ENCODE peak calls at places on chromosomes 4 and X, in four cellular contexts. L is left lung, T is fibroblast of pulmonary artery, F is fibroblast of lung. G is an unnamed sample.

GRCh38 chr4:151905197-151905596 is 144.4 kb upstream of the GATB start:
- DNase-seq in F (no peak), T (no peak), L (no peak), G (no peak)

GRCh38 chr4:145488310-145488709 is 6.7 kb downstream of the SMAD1 start:
- DNase-seq in T (no peak), L (no peak), F (no peak), G (no peak)

GRCh38 chrX:40434947-40435346 is 145.8 kb upstream of the ATP6AP2 start:
- DNase-seq in F (peak), L (no peak), T (peak), G (no peak)

GRCh38 chr4:118280501-118281218 is 72.1 kb downstream of the PRSS12 start:
- DNase-seq in L (no peak), T (peak), F (peak), G (peak)

GRCh38 chr4:2793920-2794706 is 1.2 kb downstream of the SH3BP2 start:
- DNase-seq in F (no peak), L (peak), T (peak), G (peak)

GRCh38 chrX:68114573-68115199 is 318.6 kb downstream of the OPHN1 start:
- DNase-seq in T (peak), L (no peak), F (peak), G (peak)

GRCh38 chr4:40212674-40213504 is 16.1 kb downstream of the RHOH start:
- DNase-seq in L (no peak), F (peak), T (no peak), G (no peak)

GRCh38 chr4:4789462-4789861 is 70.0 kb upstream of the MSX1 start:
- DNase-seq in L (no peak), F (no peak), T (no peak), G (no peak)

GRCh38 chr4:85603437-85604336 is 128.7 kb downstream of the ARHGAP24 start:
- DNase-seq in L (no peak), F (peak), T (peak), G (peak)

GRCh38 chr4:110902500-110902899 is 279.6 kb upstream of the PITX2 start:
- DNase-seq in L (no peak), F (peak), T (no peak), G (no peak)

GRCh38 chr4:13484749-13485345 is 707 bp upstream of the RAB28 start:
- DNase-seq in L (no peak), F (peak), T (peak), G (no peak)

DNA sequence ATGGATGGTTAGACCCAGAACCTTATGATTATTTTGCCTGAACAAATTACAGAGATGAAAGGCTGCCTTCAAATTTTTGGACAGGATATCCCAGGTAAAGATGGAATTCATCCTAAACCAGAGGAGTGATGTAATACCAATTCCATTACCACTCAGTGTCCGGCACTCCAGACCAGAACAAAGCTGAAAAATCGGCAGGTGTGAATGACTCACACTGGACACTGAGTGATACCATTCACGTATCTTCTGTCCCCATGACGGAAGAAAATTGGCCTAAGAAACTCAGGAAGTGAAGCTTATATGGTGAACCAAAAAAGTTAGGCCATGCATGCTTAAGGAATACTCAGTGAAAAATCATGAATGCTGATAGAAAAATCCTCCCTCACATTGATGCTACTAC is 34.5 kb downstream of the PALLD start:
- DNase-seq in F (peak), L (no peak), T (no peak), G (no peak)
- H3K4me3 ChIP-seq in F (no peak), L (no peak), T (no peak), G (no peak)

GRCh38 chr4:158895797-158896442 is 127.1 kb downstream of the FNIP2 start:
- DNase-seq in L (no peak), F (peak), T (peak), G (peak)
- TF ChIP-seq CTCF in L (no peak), F (no peak), T (peak), G (no peak)

GRCh38 chrX:86148594-86148993 is 343 bp downstream of the DACH2 start:
- DNase-seq in F (no peak), L (no peak), T (no peak), G (no peak)
- H3K4me3 ChIP-seq in F (peak), L (peak), T (peak), G (peak)

DNA sequence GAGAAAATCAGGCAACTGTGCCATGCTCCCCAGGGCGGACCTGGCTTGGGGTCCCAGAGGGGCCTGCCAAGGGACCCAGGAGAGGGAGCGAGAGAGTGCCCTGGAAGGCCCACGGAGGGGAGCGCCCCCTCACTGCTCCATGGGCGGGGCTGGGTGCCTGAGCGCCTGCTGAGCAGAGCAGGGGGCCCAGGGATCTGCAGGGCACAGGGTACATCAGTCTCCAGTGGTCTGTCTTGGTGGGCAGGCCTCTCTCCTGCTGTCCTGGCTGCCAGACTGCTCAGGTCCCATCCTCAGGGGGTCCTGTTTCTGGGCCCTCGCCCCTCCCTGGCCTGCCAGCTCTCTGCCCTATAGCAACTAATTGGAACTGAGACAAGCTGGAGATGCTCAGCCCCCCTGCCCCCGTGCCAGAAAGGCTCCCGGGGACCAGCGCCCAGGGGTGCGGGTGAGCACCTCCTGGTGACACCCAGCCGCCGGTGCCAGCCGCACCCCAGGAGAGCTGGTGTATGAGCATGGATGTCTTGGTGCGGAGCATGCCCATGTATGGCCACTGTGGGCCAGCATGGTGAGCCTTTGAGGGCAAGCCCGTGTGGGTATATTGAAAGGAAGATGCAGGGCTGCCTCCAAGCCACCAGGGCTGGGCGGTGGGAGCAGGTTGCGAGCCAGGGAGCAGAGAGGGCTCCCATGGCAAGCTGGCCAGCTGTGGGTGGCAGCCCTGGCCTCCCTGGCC is 1.3 kb downstream of the BGN start:
- DNase-seq in L (no peak), T (no peak), F (no peak), G (no peak)
- TF ChIP-seq CTCF in L (no peak), T (no peak), F (no peak), G (no peak)

DNA sequence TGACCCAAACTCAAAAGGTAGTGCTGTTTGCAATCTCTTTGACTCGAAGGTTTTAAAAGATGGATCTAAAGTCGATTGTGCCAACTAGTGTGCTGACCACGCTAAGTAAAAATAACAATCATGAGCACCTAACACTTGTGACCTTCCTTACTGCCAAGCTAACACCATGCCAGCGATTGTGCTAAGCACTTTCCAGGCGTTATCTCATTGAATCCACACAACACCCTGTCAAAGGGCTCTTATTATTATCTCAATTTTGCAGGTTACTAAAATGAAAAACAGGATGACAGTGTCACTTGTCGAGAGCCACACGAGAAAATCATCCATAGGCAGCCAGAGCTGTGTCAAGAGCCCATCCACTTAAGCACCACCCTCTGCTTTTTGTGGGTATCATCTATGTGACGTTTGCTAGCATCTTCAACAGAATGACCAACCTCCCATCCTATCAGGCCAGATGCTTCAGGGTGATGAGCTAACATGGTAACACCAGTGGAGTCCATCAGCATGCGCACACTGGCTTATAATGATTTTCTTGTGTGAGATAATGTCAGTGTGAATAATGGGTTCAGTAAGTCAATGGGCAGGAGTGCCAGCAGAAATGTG is 893 bp upstream of the GAB3 start:
- DNase-seq in F (no peak), T (no peak), L (no peak), G (no peak)
- H3K4me3 ChIP-seq in F (no peak), T (no peak), L (peak), G (no peak)